ENCODE peak calls at places on chromosomes 12 and 14, in ten cellular contexts. V is body of pancreas, D is stomach, G is tibial nerve, S is heart left ventricle, H is esophagus squamous epithelium, Y is IMR-90, Z is uterus, I is HCT116, F is breast epithelium. M is an unnamed sample. For H3K9me3, the result is how much of the 10 kb centered on the place peaks cover.

GRCh38 chr14:101495827-101496778 is 65.2 kb upstream of the DIO3 start:
- DNase-seq in S (peak), Z (peak), D (peak), I (no peak), H (no peak), V (peak), F (peak), Y (no peak), G (no peak), M (no peak)

GRCh38 chr12:75766263-75767160 is 255.1 kb upstream of the KRR1 start:
- DNase-seq in S (no peak), I (peak), G (no peak), V (no peak), D (no peak), F (no peak), Y (peak), H (no peak), Z (no peak), M (no peak)

GRCh38 chr14:99996951-99997571 is 68.2 kb upstream of the EVL start:
- DNase-seq in F (no peak), H (no peak), Y (peak), G (no peak), D (no peak), V (no peak), S (no peak), Z (no peak), I (no peak), M (no peak)

GRCh38 chr14:33631021-33631420 is 319.9 kb downstream of the EGLN3 start:
- DNase-seq in I (no peak), F (no peak), D (no peak), Y (no peak), G (no peak), V (no peak), H (no peak), S (no peak), Z (no peak), M (no peak)

GRCh38 chr12:96448287-96448686 is 41.1 kb upstream of the CFAP54 start:
- DNase-seq in Z (no peak), V (no peak), Y (peak), G (no peak), I (no peak), H (no peak), D (no peak), S (no peak), F (no peak), M (no peak)

GRCh38 chr12:110680032-110680431 is 8.9 kb downstream of the HVCN1 start:
- DNase-seq in S (no peak), G (no peak), Z (no peak), Y (no peak), H (no peak), V (no peak), I (no peak), D (no peak), F (no peak), M (no peak)

GRCh38 chr12:121811434-121812319 is 7.9 kb downstream of the SETD1B start:
- DNase-seq in D (peak), Z (peak), V (peak), S (peak), F (no peak), G (peak), H (no peak), Y (peak), I (no peak), M (no peak)

GRCh38 chr12:31496257-31496656 is 94.7 kb downstream of the DENND5B start:
- DNase-seq in Z (no peak), H (no peak), F (no peak), D (no peak), Y (peak), V (no peak), G (no peak), S (no peak), I (no peak), M (no peak)

GRCh38 chr12:131164096-131164872 is 210.6 kb downstream of the ADGRD1 start:
- DNase-seq in S (no peak), V (no peak), D (no peak), H (no peak), I (peak), F (no peak), Y (no peak), Z (no peak), G (no peak), M (no peak)

GRCh38 chr12:44077293-44077692 is 241.4 kb downstream of the TMEM117 start:
- DNase-seq in V (no peak), D (no peak), I (no peak), G (no peak), F (no peak), S (no peak), Y (no peak), Z (no peak), H (no peak), M (no peak)

GRCh38 chr12:26416550-26416949 is 221.2 kb downstream of the SSPN start:
- DNase-seq in H (no peak), S (no peak), Z (no peak), D (no peak), Y (no peak), F (no peak), V (no peak), I (no peak), G (no peak), M (no peak)

GRCh38 chr12:107545737-107546363 is 139.7 kb upstream of the PWP1 start:
- DNase-seq in V (no peak), S (no peak), Y (peak), Z (no peak), D (no peak), I (no peak), F (no peak), H (no peak), G (no peak), M (no peak)

GRCh38 chr14:99604766-99605298 is 825 bp upstream of the CCDC85C start:
- DNase-seq in I (no peak), Y (peak), V (peak), S (no peak), D (no peak), G (no peak), Z (peak), F (no peak), H (no peak), M (no peak)

GRCh38 chr12:77343291-77343690 is 277.9 kb upstream of the E2F7 start:
- DNase-seq in Z (no peak), Y (peak), F (no peak), I (no peak), V (no peak), D (no peak), G (no peak), S (no peak), H (no peak), M (no peak)

GRCh38 chr12:2689393-2689792 is 105.4 kb upstream of the FKBP4 start:
- DNase-seq in V (no peak), S (no peak), G (no peak), F (peak), D (no peak), Y (no peak), Z (no peak), H (no peak), I (no peak), M (peak)

GRCh38 chr14:32985881-32986280 is 47.2 kb downstream of the NPAS3 start:
- DNase-seq in V (no peak), S (peak), Z (no peak), G (no peak), D (no peak), F (no peak), Y (no peak), H (no peak), I (no peak), M (no peak)

GRCh38 chr12:4216542-4216927 is 57.0 kb upstream of the CCND2 start:
- DNase-seq in I (no peak), V (no peak), Z (no peak), D (no peak), S (no peak), Y (no peak), H (no peak), F (no peak), G (no peak), M (no peak)

GRCh38 chr12:34401659-34402227 is 379.4 kb downstream of the ALG10 start:
- DNase-seq in G (no peak), I (no peak), Z (peak), D (peak), V (no peak), F (peak), Y (no peak), S (no peak), H (no peak), M (peak)

GRCh38 chr12:11067514-11067913 is 5.4 kb upstream of the TAS2R46 start:
- DNase-seq in Y (peak), G (peak), H (no peak), V (no peak), D (no peak), F (no peak), S (peak), I (no peak), Z (peak), M (no peak)

GRCh38 chr14:76329150-76329881 is 46.6 kb upstream of the ESRRB start:
- DNase-seq in V (no peak), D (no peak), S (no peak), Y (no peak), H (no peak), G (no peak), F (no peak), Z (no peak), I (no peak), M (no peak)

GRCh38 chr14:105926415-105927093 is 400.2 kb downstream of the TMEM121 start:
- DNase-seq in Z (no peak), Y (no peak), I (no peak), F (peak), S (peak), H (no peak), V (no peak), D (no peak), G (no peak), M (no peak)
- H3K9me3 ChIP-seq in Z (under half), Y (under half), I (under half), F (under half), S (under half), H (under half), V (under half), D (under half), G (under half), M (under half)

DNA sequence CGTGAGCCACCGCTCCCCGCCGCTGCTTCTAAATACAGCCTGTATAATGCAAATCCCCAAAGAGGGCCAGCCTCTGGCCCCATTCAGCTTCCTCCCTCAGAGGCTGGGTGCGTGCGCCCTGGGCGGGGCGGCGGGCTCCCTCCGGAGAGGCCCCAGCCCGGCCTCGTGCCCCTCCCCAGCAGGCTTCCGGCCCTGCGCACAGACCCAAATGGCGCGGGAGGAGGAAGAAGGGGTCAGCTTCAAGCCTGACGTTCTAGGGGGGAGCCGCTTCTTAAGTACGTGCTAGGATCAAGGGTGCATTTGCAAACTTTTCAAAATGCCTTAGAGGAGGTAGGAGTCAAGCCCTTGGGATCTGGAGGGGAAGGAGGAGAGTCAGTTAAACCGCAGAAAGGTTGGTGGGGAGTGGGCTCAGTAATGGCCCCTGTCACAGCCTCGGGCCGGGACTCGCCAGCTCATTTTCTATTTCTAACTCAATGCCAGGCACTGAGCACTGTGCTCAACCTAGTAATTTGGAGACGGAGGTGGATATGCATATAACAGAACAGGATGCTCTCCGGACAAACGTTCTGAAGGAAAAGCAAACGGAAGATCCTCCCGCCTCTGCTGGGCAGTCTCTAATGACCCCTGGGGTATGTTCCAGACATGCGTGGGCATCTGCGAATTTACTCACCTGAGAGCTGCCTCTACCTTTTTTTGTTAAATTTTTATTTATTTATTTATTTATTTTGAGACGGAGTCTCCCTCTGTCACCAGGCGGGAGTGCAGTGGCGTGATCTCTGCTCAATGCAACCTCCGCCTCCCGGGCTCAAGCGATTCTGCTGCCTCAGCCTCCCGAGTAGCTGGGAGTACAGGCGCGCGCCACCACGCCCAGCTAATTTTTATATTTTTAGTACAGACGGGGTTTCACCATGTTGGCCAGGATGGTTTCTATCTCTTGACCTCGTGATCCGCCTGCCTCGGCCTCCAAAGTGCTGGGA is 32.3 kb downstream of the NINJ2 start:
- DNase-seq in Y (no peak), S (peak), H (peak), G (no peak), Z (peak), F (no peak), V (peak), D (peak), I (no peak), M (no peak)
- TF ChIP-seq POLR2A in Y (no peak), S (peak), H (no peak), G (peak), Z (no peak), F (no peak), V (no peak), D (no peak), I (no peak), M (no peak)

GRCh38 chr14:79575032-79575431 is 636.3 kb downstream of the DIO2 start:
- DNase-seq in I (no peak), S (no peak), G (no peak), H (no peak), V (no peak), F (no peak), Y (no peak), D (no peak), Z (no peak), M (no peak)
- H3K9me3 ChIP-seq in I (under half), S (under half), G (under half), H (under half), V (under half), F (under half), Y (under half), D (under half), Z (under half), M (under half)

DNA sequence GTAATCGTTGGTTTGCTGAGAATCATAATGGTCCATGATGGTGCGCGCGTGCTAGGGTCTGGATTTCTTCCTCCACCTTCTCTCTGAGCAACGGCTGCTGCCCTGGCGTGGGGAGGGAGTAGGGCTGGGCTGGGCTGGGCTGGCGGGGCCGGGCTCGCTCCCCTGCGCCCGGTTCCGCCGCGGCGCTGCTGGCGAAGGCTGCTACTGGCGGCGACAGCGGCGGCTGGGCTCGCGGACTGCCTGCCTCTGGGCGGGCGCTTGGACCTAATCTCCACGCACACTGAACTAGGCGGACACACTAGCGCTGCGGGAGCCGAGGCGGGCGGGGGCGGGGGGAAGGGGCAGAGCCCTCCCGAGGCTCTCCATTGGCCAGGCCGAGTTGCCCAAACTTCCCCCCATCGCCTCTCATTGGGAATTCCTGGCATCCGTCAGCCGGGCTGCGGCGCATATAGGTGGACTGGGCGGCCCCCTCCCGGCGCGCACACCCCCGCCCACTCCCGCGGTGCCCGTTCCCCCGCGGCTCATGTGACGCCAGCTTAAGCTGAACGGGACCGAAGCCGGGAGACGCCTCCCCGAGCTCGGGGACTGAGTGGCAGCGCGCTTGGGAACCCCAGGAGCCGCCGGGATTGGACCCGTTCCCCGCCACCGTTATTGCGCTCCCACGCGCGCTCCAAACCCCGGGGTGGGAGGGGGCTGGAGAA is at the start of gene ACTN1:
- DNase-seq in F (peak), Z (peak), H (peak), D (peak), Y (peak), V (peak), G (peak), I (peak), S (peak), M (no peak)
- TF ChIP-seq POLR2A in F (peak), Z (peak), H (no peak), D (peak), Y (peak), V (peak), G (peak), I (peak), S (peak), M (no peak)

DNA sequence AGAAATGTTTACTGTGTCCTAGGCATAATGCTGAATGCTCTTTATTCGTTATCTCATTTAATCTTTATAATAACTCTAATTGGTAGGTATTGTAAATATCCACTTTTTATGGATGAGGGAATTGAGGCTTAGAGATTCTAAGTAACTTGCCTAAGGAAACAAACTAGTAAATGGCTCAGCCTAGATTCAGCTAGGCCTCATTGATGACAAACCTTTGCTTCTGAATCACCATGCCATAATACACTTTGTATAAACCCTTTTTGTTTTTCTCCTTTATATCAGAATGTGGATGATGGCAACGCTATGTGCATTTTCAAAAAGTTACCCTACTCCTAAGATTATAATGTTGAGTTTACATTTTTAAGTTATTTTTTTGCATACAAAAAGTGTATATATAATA is 34.0 kb downstream of the MNAT1 start:
- DNase-seq in G (no peak), H (no peak), I (no peak), Z (no peak), V (no peak), D (no peak), Y (peak), F (no peak), S (no peak), M (no peak)
- H3K9me3 ChIP-seq in G (under half), H (under half), I (under half), Z (under half), V (under half), D (under half), Y (under half), F (under half), S (under half), M (under half)

DNA sequence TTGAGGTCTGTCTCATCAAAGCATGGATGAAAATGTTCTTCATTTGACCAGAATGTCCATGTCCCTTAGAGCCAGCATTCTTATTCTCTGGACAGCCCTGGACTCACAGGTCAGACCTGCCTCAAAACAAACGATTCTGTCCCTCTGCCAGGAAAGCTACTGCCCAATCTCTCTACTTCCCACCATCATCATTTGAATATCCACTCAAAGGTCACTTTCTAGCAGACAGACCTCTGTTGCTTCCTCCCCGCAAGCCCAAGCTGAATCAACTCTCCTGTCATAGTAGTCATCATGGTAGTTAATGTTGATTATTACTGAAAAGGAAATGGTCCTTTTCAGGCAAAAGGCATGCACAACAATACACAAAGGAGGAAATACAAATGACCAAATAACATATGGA is 39.6 kb upstream of the CPM start:
- DNase-seq in F (no peak), S (no peak), V (no peak), Y (no peak), I (no peak), G (no peak), Z (no peak), H (no peak), D (no peak), M (no peak)
- TF ChIP-seq POLR2A in F (no peak), S (no peak), V (no peak), Y (no peak), I (no peak), G (no peak), Z (no peak), H (no peak), D (no peak), M (no peak)

DNA sequence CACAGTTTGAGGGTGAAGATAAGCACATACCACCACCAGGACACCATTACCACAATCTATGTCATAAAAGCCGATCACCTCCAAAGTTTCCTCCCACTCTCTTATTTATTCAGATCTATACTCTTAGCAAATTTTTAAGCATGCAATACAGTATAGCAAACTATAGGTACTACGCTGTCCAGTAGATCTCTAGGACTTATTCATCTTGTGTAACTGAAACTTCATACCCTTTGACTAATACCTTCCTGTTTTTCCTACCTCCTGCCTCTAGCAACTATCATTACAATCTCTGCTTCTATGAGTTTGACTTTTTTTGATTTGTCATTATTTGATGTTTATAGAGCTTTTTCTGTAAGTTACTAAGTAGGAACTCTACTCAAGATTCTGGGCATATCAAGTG is 84.5 kb upstream of the MANSC4 start:
- DNase-seq in G (no peak), F (no peak), D (no peak), Z (no peak), S (no peak), V (no peak), Y (peak), I (no peak), H (no peak), M (no peak)
- H3K9me3 ChIP-seq in G (under half), F (under half), D (under half), Z (under half), S (under half), V (under half), Y (under half), I (under half), H (under half), M (under half)

M was measured in vagina.